ENCODE peak calls at places on chromosomes 7 and 10, in nine cellular contexts. N is K562, V is SK-N-SH, Q is WTC11, B is endothelial cell of umbilical vein, T is HCT116, H is H1, P is GM12878, O is HepG2. Z is an unnamed sample.
A peak's percentile ranks its signal among the peaks of the same experiment; 100 is the strongest.

GRCh38 chr10:104334965-104335650 is 3.2 kb downstream of the ITPRIP start:
- DNase-seq in N (no peak), V (no peak), Q (no peak), B (no peak), T (no peak), H (no peak), P (no peak), O (no peak), Z (no peak)

GRCh38 chr10:66795871-66796270 is 130.0 kb upstream of the LRRTM3 start:
- DNase-seq in N (no peak), V (no peak), Q (no peak), B (no peak), T (no peak), H (no peak), P (no peak), O (no peak), Z (no peak)

GRCh38 chr10:30027057-30028005 is 32.1 kb downstream of the JCAD start:
- DNase-seq in N (peak; percentile 51), V (no peak), Q (peak; percentile 52), B (peak; percentile 73), T (peak; percentile 12), H (peak; percentile 68), P (peak; percentile 32), O (no peak), Z (no peak)

GRCh38 chr10:15439381-15439837 is 68.3 kb upstream of the FAM171A1 start:
- DNase-seq in N (peak; percentile 75), V (peak; percentile 51), Q (peak; percentile 30), B (peak; percentile 62), T (no peak), H (no peak), P (no peak), O (peak; percentile 14), Z (peak; percentile 23)

GRCh38 chr7:42143605-42144252 is 93.3 kb downstream of the GLI3 start:
- DNase-seq in N (no peak), V (no peak), Q (no peak), B (peak; percentile 45), T (no peak), H (no peak), P (no peak), O (no peak), Z (no peak)

GRCh38 chr10:26439436-26440090 is 1.4 kb downstream of the APBB1IP start:
- DNase-seq in N (no peak), V (no peak), Q (no peak), B (no peak), T (no peak), H (no peak), P (no peak), O (no peak), Z (no peak)

GRCh38 chr7:149355390-149356048 is 93.5 kb downstream of the ZNF783 start:
- DNase-seq in N (peak; percentile 61), V (no peak), Q (peak; percentile 79), B (no peak), T (peak; percentile 70), H (peak; percentile 87), P (no peak), O (peak; percentile 26), Z (peak; percentile 40)

GRCh38 chr10:78579995-78580394 is 488.8 kb upstream of the ZMIZ1 start:
- DNase-seq in N (no peak), V (peak; percentile 52), Q (no peak), B (peak; percentile 67), T (no peak), H (no peak), P (no peak), O (peak; percentile 30), Z (no peak)

GRCh38 chr7:79452032-79452494 is 1.4 kb downstream of the MAGI2 start:
- DNase-seq in N (no peak), V (peak; percentile 91), Q (peak; percentile 77), B (peak; percentile 88), T (no peak), H (peak; percentile 77), P (no peak), O (peak; percentile 97), Z (peak; percentile 82)

GRCh38 chr7:20095862-20096261 is 121.3 kb downstream of the MACC1 start:
- DNase-seq in N (no peak), V (no peak), Q (no peak), B (no peak), T (no peak), H (no peak), P (no peak), O (no peak), Z (no peak)

GRCh38 chr7:48110868-48111267 is 21.8 kb downstream of the UPP1 start:
- DNase-seq in N (no peak), V (no peak), Q (no peak), B (no peak), T (no peak), H (no peak), P (no peak), O (no peak), Z (no peak)

GRCh38 chr7:48107926-48108472 is 18.9 kb downstream of the UPP1 start:
- DNase-seq in N (peak; percentile 14), V (no peak), Q (no peak), B (no peak), T (no peak), H (no peak), P (no peak), O (no peak), Z (no peak)

GRCh38 chr7:48108959-48109847 is 20.1 kb downstream of the UPP1 start:
- DNase-seq in N (no peak), V (no peak), Q (no peak), B (no peak), T (no peak), H (no peak), P (no peak), O (no peak), Z (no peak)

GRCh38 chr7:48111596-48111995 is 22.5 kb downstream of the UPP1 start:
- DNase-seq in N (no peak), V (no peak), Q (no peak), B (no peak), T (no peak), H (no peak), P (no peak), O (no peak), Z (no peak)

DNA sequence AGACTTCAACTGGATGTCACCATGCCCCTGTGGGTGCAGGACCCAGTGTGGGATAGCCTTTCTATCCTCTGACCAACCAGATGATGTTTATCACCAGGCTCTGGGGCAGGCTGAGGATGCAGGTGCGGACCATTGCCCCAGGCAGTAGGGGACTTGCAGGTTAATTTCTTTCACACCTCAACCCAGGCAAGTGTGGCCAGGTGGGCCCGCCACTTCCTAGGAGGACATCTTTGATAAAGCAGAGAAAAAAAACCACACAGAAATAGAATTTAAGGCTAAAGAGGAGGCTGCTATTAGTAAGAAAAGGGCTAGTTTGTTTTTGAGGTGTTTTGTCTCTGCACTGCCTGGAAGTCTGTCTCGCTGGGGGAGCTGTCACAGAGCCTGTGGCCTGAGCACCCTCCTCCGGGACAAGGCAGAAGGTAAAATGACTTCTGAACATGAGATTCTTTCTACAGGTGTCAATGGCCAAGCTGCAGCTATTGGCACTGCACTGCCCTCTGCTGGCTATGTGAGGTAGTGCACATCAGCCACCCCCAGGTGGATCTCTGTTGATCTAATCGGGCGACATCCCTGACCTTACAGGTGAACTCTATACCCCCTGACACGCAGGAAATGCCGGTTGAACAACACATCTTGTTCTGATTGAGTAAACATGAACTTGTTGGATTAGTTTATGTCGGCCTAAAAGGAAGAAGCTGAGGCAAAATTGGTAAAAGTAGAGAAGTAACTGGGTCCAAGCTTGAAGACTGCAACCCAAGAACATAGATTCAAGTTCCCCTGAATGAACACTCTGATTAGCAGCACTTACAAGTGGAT is 21.0 kb downstream of the UPP1 start:
- DNase-seq in N (peak; percentile 67), V (peak; percentile 85), Q (peak; percentile 93), B (peak; percentile 69), T (peak; percentile 46), H (peak; percentile 96), P (peak; percentile 46), O (peak; percentile 56), Z (peak; percentile 64)
- TF ChIP-seq MAX in N (no peak), V (no peak), Q (no peak), B (no peak), T (peak; percentile 11), H (peak; percentile 23), P (no peak), O (peak; percentile 27), Z (no peak)

GRCh38 chr10:4131407-4132215 is 346.6 kb upstream of the KLF6 start:
- DNase-seq in N (no peak), V (no peak), Q (no peak), B (peak; percentile 86), T (no peak), H (no peak), P (peak; percentile 66), O (no peak), Z (peak; percentile 10)
- TF ChIP-seq MAX in N (no peak), V (no peak), Q (no peak), B (no peak), T (no peak), H (no peak), P (no peak), O (no peak), Z (no peak)

GRCh38 chr10:8314486-8314885 is 260.0 kb downstream of the GATA3 start:
- DNase-seq in N (peak; percentile 15), V (no peak), Q (no peak), B (no peak), T (no peak), H (no peak), P (no peak), O (no peak), Z (no peak)

GRCh38 chr10:8311526-8312070 is 257.1 kb downstream of the GATA3 start:
- DNase-seq in N (no peak), V (no peak), Q (no peak), B (no peak), T (no peak), H (no peak), P (no peak), O (no peak), Z (no peak)

GRCh38 chr10:8310930-8311329 is 256.4 kb downstream of the GATA3 start:
- DNase-seq in N (no peak), V (no peak), Q (no peak), B (no peak), T (no peak), H (no peak), P (no peak), O (no peak), Z (no peak)

GRCh38 chr10:8312861-8313260 is 258.4 kb downstream of the GATA3 start:
- DNase-seq in N (no peak), V (no peak), Q (no peak), B (no peak), T (no peak), H (no peak), P (no peak), O (no peak), Z (no peak)

GRCh38 chr10:8312079-8312478 is 257.6 kb downstream of the GATA3 start:
- DNase-seq in N (no peak), V (no peak), Q (no peak), B (no peak), T (no peak), H (no peak), P (no peak), O (no peak), Z (no peak)
- TF ChIP-seq MAX in N (no peak), V (no peak), Q (no peak), B (no peak), T (no peak), H (no peak), P (no peak), O (no peak), Z (no peak)

GRCh38 chr7:78441737-78442136 is 643.2 kb downstream of the PHTF2 start:
- DNase-seq in N (no peak), V (no peak), Q (no peak), B (no peak), T (no peak), H (no peak), P (no peak), O (no peak), Z (no peak)
- TF ChIP-seq MAX in N (no peak), V (no peak), Q (no peak), B (no peak), T (no peak), H (no peak), P (no peak), O (no peak), Z (no peak)